ENCODE peak calls at places on chromosome 17, in five cellular contexts. One of them, this sample, is unnamed.

GRCh38 chr17:74550602-74551001 is 4.7 kb upstream of the CD300C start:
- DNase-seq in K562: no peak
- DNase-seq in H1: no peak
- DNase-seq in GM12878: no peak
- DNase-seq in HepG2: no peak
- DNase-seq in this sample: no peak

GRCh38 chr17:2435181-2435741 is 34.4 kb upstream of the MNT start:
- DNase-seq in GM12878: no peak
- DNase-seq in H1: no peak
- DNase-seq in HepG2: no peak
- DNase-seq in K562: no peak
- DNase-seq in this sample: no peak

GRCh38 chr17:7864995-7865650 is 7.3 kb downstream of the CYB5D1 start:
- DNase-seq in HepG2: no peak
- DNase-seq in K562: no peak
- DNase-seq in GM12878: no peak
- DNase-seq in H1: no peak
- DNase-seq in this sample: no peak

GRCh38 chr17:40355804-40356758 is 8.5 kb downstream of the GJD3 start:
- DNase-seq in GM12878: no peak
- DNase-seq in H1: no peak
- DNase-seq in K562: no peak
- DNase-seq in HepG2: no peak
- DNase-seq in this sample: no peak

GRCh38 chr17:81863833-81864768 is 3.8 kb upstream of the P4HB start:
- DNase-seq in K562: no peak
- DNase-seq in H1: no peak
- DNase-seq in GM12878: no peak
- DNase-seq in HepG2: no peak
- DNase-seq in this sample: no peak

GRCh38 chr17:334974-335481 is 17.6 kb downstream of the RPH3AL start:
- DNase-seq in GM12878: no peak
- DNase-seq in H1: no peak
- DNase-seq in K562: no peak
- DNase-seq in HepG2: no peak
- DNase-seq in this sample: no peak

GRCh38 chr17:77365584-77366186 is 224.9 kb downstream of the SEC14L1 start:
- DNase-seq in H1: no peak
- DNase-seq in HepG2: no peak
- DNase-seq in K562: no peak
- DNase-seq in GM12878: no peak
- DNase-seq in this sample: peak

GRCh38 chr17:6085812-6086211 is 15.6 kb downstream of the WSCD1 start:
- DNase-seq in GM12878: no peak
- DNase-seq in H1: no peak
- DNase-seq in K562: no peak
- DNase-seq in HepG2: no peak
- DNase-seq in this sample: no peak

GRCh38 chr17:78865682-78866390 is 25.2 kb upstream of the USP36 start:
- DNase-seq in K562: peak
- DNase-seq in HepG2: peak
- DNase-seq in H1: peak
- DNase-seq in GM12878: no peak
- DNase-seq in this sample: peak

GRCh38 chr17:72393553-72393952 is 272.7 kb downstream of the SOX9 start:
- DNase-seq in GM12878: no peak
- DNase-seq in HepG2: no peak
- DNase-seq in K562: no peak
- DNase-seq in H1: no peak
- DNase-seq in this sample: peak

GRCh38 chr17:36885761-36886365 is 51.4 kb upstream of the LHX1 start:
- DNase-seq in GM12878: no peak
- DNase-seq in H1: no peak
- DNase-seq in HepG2: no peak
- DNase-seq in K562: no peak
- DNase-seq in this sample: no peak

GRCh38 chr17:57114085-57114673 is 29.1 kb downstream of the AKAP1 start:
- DNase-seq in K562: peak
- DNase-seq in H1: peak
- DNase-seq in GM12878: no peak
- DNase-seq in HepG2: peak
- DNase-seq in this sample: no peak

GRCh38 chr17:80045703-80046102 is 9.3 kb downstream of the CCDC40 start:
- DNase-seq in H1: no peak
- DNase-seq in HepG2: no peak
- DNase-seq in GM12878: no peak
- DNase-seq in K562: no peak
- DNase-seq in this sample: no peak

GRCh38 chr17:72967963-72968585 is 124.4 kb downstream of the SLC39A11 start:
- DNase-seq in H1: no peak
- DNase-seq in K562: no peak
- DNase-seq in HepG2: no peak
- DNase-seq in GM12878: no peak
- DNase-seq in this sample: no peak

GRCh38 chr17:35666070-35666469 is 65.4 kb upstream of the RASL10B start:
- DNase-seq in HepG2: no peak
- DNase-seq in K562: no peak
- DNase-seq in GM12878: no peak
- DNase-seq in H1: no peak
- DNase-seq in this sample: no peak

GRCh38 chr17:47275245-47275984 is 21.8 kb downstream of the ITGB3 start:
- DNase-seq in GM12878: no peak
- DNase-seq in HepG2: no peak
- DNase-seq in K562: peak
- DNase-seq in H1: no peak
- DNase-seq in this sample: no peak

GRCh38 chr17:50689251-50689650 is 18.5 kb downstream of the ANKRD40 start:
- DNase-seq in K562: no peak
- DNase-seq in H1: no peak
- DNase-seq in GM12878: no peak
- DNase-seq in HepG2: no peak
- DNase-seq in this sample: no peak

GRCh38 chr17:497587-498034 is 145.0 kb upstream of the RPH3AL start:
- DNase-seq in H1: no peak
- DNase-seq in HepG2: no peak
- DNase-seq in K562: no peak
- DNase-seq in GM12878: no peak
- DNase-seq in this sample: no peak

GRCh38 chr17:76384987-76385891 is 830 bp downstream of the SPHK1 start:
- DNase-seq in K562: peak
- DNase-seq in HepG2: peak
- DNase-seq in H1: no peak
- DNase-seq in GM12878: no peak
- DNase-seq in this sample: no peak

GRCh38 chr17:67157732-67158639 is 87.0 kb downstream of the HELZ start:
- DNase-seq in HepG2: peak
- DNase-seq in K562: peak
- DNase-seq in H1: no peak
- DNase-seq in GM12878: peak
- DNase-seq in this sample: peak

GRCh38 chr17:285751-286422 is 66.7 kb downstream of the RPH3AL start:
- DNase-seq in HepG2: no peak
- DNase-seq in K562: no peak
- DNase-seq in GM12878: no peak
- DNase-seq in H1: no peak
- DNase-seq in this sample: no peak

GRCh38 chr17:50920891-50921595 is 54.9 kb upstream of the TOB1 start:
- DNase-seq in GM12878: no peak
- DNase-seq in K562: no peak
- DNase-seq in H1: no peak
- DNase-seq in HepG2: no peak
- DNase-seq in this sample: no peak

GRCh38 chr17:44071772-44072171 is 1.2 kb downstream of the G6PC3 start:
- DNase-seq in K562: no peak
- DNase-seq in H1: no peak
- DNase-seq in HepG2: no peak
- DNase-seq in GM12878: no peak
- DNase-seq in this sample: no peak

GRCh38 chr17:79741751-79742588 is 11.2 kb downstream of the ENPP7 start:
- DNase-seq in K562: peak
- DNase-seq in H1: peak
- DNase-seq in HepG2: peak
- DNase-seq in GM12878: no peak
- DNase-seq in this sample: peak

GRCh38 chr17:38379448-38379847 is 27.8 kb downstream of the SOCS7 start:
- DNase-seq in GM12878: no peak
- DNase-seq in K562: no peak
- DNase-seq in H1: no peak
- DNase-seq in HepG2: no peak
- DNase-seq in this sample: no peak

GRCh38 chr17:57724038-57724728 is 20.9 kb downstream of the CCDC182 start:
- DNase-seq in GM12878: peak
- DNase-seq in HepG2: no peak
- DNase-seq in K562: no peak
- DNase-seq in H1: no peak
- DNase-seq in this sample: no peak

GRCh38 chr17:40311575-40311974 is 2.6 kb downstream of the RARA start:
- DNase-seq in HepG2: no peak
- DNase-seq in GM12878: no peak
- DNase-seq in K562: no peak
- DNase-seq in H1: no peak
- DNase-seq in this sample: no peak

GRCh38 chr17:35315971-35316370 is 57.5 kb downstream of the SLFN11 start:
- DNase-seq in H1: no peak
- DNase-seq in GM12878: no peak
- DNase-seq in HepG2: no peak
- DNase-seq in K562: no peak
- DNase-seq in this sample: no peak

GRCh38 chr17:45288825-45289224 is 26.9 kb upstream of the SPATA32 start:
- DNase-seq in HepG2: no peak
- DNase-seq in H1: no peak
- DNase-seq in K562: no peak
- DNase-seq in GM12878: no peak
- DNase-seq in this sample: no peak

GRCh38 chr17:45286286-45286685 is 24.4 kb upstream of the SPATA32 start:
- DNase-seq in K562: no peak
- DNase-seq in H1: no peak
- DNase-seq in GM12878: no peak
- DNase-seq in HepG2: no peak
- DNase-seq in this sample: no peak

GRCh38 chr17:45289316-45290268 is 27.2 kb downstream of the MAP3K14 start:
- DNase-seq in K562: no peak
- DNase-seq in GM12878: no peak
- DNase-seq in HepG2: no peak
- DNase-seq in H1: no peak
- DNase-seq in this sample: no peak

GRCh38 chr17:45290269-45290765 is 26.5 kb downstream of the MAP3K14 start:
- DNase-seq in HepG2: no peak
- DNase-seq in H1: no peak
- DNase-seq in GM12878: no peak
- DNase-seq in K562: no peak
- DNase-seq in this sample: no peak

GRCh38 chr17:45287526-45288264 is 25.8 kb upstream of the SPATA32 start:
- DNase-seq in HepG2: no peak
- DNase-seq in GM12878: no peak
- DNase-seq in K562: no peak
- DNase-seq in H1: no peak
- DNase-seq in this sample: no peak
- TF ChIP-seq ATF3 in HepG2: no peak
- TF ChIP-seq ATF3 in GM12878: no peak
- TF ChIP-seq ATF3 in K562: no peak
- TF ChIP-seq ATF3 in H1: no peak
- TF ChIP-seq ATF3 in this sample: no peak

DNA sequence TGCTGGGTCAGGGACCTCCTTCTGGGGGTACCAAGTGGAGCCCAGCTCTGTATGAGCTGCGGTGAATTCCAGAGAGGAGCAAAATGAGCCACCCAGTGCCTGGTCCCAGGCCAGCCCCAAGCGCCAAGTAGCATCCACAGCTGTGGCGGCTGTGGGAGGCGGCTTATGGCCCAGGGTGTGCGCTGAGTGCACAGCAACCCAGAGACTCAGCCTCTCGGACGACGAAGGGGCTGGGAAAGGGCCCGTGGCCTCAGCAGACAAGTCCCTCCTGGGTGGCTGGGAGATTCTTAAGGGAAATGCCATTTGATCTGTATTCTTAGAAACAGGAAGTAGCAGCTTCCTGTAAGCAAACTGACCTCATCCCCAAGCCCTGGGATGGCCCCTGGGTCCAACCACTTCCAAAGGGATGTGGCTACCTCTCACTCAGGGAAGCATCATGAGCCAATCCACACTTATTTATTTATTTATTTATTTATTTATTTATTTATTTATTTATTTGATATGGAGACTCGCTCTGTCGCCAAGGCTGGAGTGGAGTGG is 19.8 kb upstream of the ATP2A3 start:
- DNase-seq in GM12878: no peak
- DNase-seq in H1: no peak
- DNase-seq in HepG2: no peak
- DNase-seq in K562: no peak
- DNase-seq in this sample: no peak
- TF ChIP-seq SRF in GM12878: no peak
- TF ChIP-seq SRF in H1: no peak
- TF ChIP-seq SRF in HepG2: no peak
- TF ChIP-seq SRF in K562: no peak
- TF ChIP-seq SRF in this sample: no peak

DNA sequence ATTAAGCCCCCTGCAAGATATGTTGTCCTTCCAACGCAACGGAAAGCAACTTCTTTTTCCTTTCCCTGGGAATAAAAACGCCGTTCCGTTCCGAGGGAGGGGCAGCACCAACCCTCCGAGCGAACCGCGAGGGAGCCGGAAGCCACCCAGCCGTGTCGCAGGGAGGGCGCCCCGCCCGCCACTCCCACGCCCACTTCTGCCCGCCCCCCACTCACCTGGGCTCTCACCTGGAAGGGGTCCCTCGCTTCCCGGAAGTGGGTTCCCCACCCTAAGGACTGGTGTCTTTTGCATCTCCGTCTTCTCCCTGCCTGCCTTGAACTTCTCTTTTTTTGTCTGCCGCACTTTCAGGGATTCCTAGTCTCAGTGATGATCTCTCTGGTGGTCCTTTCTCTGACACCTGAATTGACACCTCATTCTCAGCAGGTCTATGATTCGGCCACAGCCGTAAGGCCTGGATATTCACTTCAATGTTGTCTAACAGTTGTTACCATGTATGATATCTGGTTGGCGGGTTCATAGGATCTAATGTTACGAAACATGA is 25.3 kb upstream of the SLC47A1 start:
- DNase-seq in GM12878: no peak
- DNase-seq in HepG2: no peak
- DNase-seq in H1: no peak
- DNase-seq in K562: peak
- DNase-seq in this sample: no peak
- TF ChIP-seq ATF3 in GM12878: no peak
- TF ChIP-seq ATF3 in HepG2: no peak
- TF ChIP-seq ATF3 in H1: no peak
- TF ChIP-seq ATF3 in K562: no peak
- TF ChIP-seq ATF3 in this sample: no peak

DNA sequence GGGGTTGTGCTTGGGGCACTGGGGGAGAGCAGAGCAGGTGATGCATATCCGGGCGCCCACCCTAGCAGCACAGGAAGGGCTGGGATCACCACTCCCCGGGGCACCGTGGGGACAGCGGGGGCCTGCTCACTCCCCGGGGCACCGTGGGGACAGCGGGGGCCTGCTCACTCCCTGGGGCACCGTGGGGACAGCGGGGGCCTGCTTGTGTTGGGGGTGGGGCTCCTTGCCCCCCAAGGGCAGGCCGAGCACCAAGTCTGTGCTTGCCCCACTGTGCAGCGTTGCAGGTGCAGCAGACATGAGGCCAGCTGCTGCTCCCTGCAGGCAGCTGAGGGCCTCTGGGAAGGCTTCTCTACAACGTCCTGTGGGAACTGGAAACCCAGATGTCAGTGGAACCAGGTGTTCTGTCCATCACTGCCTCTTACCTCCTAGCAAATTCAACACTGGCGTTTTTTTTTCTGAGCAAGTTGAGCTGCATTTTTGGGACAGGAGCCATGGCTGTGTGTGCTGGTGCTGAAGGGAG is 25.0 kb upstream of the ZNF750 start:
- DNase-seq in GM12878: no peak
- DNase-seq in HepG2: no peak
- DNase-seq in H1: no peak
- DNase-seq in K562: no peak
- DNase-seq in this sample: no peak
- TF ChIP-seq SRF in GM12878: no peak
- TF ChIP-seq SRF in HepG2: no peak
- TF ChIP-seq SRF in H1: no peak
- TF ChIP-seq SRF in K562: no peak
- TF ChIP-seq SRF in this sample: no peak

This sample was measured in HCT116.